ENCODE peak calls at places on chromosome 19, in six cellular contexts. Z is activated CD4-positive, alpha-beta T cell treated with anti-CD3 and anti-CD28 coated beads, Interleukin-2, amount 10 ng/mL, durations not matched to agents 7 days and 5 days; A is T-helper 2 cell; T is NCI-H460; N is cardiac fibroblast; U is NCI-H1105 treated with DMSO at 0.1 percent for 48 hours. C is an unnamed sample.

GRCh38 chr19:19384486-19384885 is 21.0 kb upstream of the GATAD2A start:
- DNase-seq in U (no peak), T (no peak), N (no peak), Z (no peak), A (no peak), C (no peak)

GRCh38 chr19:1259206-1259872 is 9.8 kb upstream of the CIRBP start:
- DNase-seq in Z (peak), A (no peak), T (peak), N (peak), U (no peak), C (no peak)

GRCh38 chr19:3507371-3508120 is 1.4 kb downstream of the FZR1 start:
- DNase-seq in T (no peak), U (no peak), A (peak), Z (peak), N (no peak), C (no peak)

GRCh38 chr19:44747739-44748425 is 626 bp upstream of the BCL3 start:
- DNase-seq in N (peak), Z (no peak), U (no peak), T (no peak), A (peak), C (no peak)

GRCh38 chr19:49441210-49441959 is at the start of gene SLC17A7:
- DNase-seq in T (no peak), U (peak), N (no peak), Z (peak), A (peak), C (no peak)

GRCh38 chr19:48568345-48568886 is 16.4 kb downstream of the SULT2B1 start:
- DNase-seq in U (peak), Z (no peak), T (peak), N (peak), A (no peak), C (peak)

GRCh38 chr19:51593969-51594773 is 23.1 kb downstream of the ZNF175 start:
- DNase-seq in Z (peak), A (peak), N (peak), U (peak), T (peak), C (peak)

GRCh38 chr19:48630289-48631036 is 6.7 kb downstream of the DBP start:
- DNase-seq in T (no peak), Z (no peak), U (peak), N (peak), A (no peak), C (peak)

GRCh38 chr19:8304841-8305621 is 3.1 kb downstream of the CD320 start:
- DNase-seq in Z (peak), N (no peak), A (no peak), U (no peak), T (no peak), C (no peak)

GRCh38 chr19:4061178-4061682 is 5.5 kb downstream of the ZBTB7A start:
- DNase-seq in U (no peak), A (no peak), T (no peak), N (peak), Z (no peak), C (no peak)

GRCh38 chr19:43408043-43408442 is 6.6 kb upstream of the TEX101 start:
- DNase-seq in T (no peak), U (no peak), Z (no peak), A (no peak), N (no peak), C (no peak)

GRCh38 chr19:6090634-6091033 is 19.7 kb downstream of the RFX2 start:
- DNase-seq in N (no peak), U (no peak), Z (no peak), T (no peak), A (no peak), C (no peak)

GRCh38 chr19:14368011-14368513 is 13.2 kb upstream of the ADGRE5 start:
- DNase-seq in Z (peak), N (no peak), U (no peak), T (no peak), A (no peak), C (no peak)

GRCh38 chr19:6215701-6216235 is 64.0 kb downstream of the MLLT1 start:
- DNase-seq in Z (no peak), N (no peak), A (no peak), T (no peak), U (no peak), C (no peak)

GRCh38 chr19:19602136-19602712 is 16.3 kb downstream of the PBX4 start:
- DNase-seq in N (no peak), U (no peak), T (no peak), A (no peak), Z (peak), C (no peak)

GRCh38 chr19:37505958-37506386 is 767 bp upstream of the ZNF793 start:
- DNase-seq in A (no peak), N (no peak), T (no peak), U (no peak), Z (peak), C (no peak)

GRCh38 chr19:4051175-4052101 is 15.3 kb downstream of the ZBTB7A start:
- DNase-seq in Z (no peak), U (no peak), A (no peak), T (no peak), N (no peak), C (no peak)

GRCh38 chr19:1400281-1401137 is 833 bp downstream of the GAMT start:
- DNase-seq in Z (no peak), N (peak), A (no peak), U (peak), T (no peak), C (no peak)

GRCh38 chr19:56253737-56254136 is 18.8 kb upstream of the EDDM13 start:
- DNase-seq in T (peak), A (no peak), U (peak), N (peak), Z (peak), C (no peak)

GRCh38 chr19:38321646-38322323 is 2.1 kb downstream of the KCNK6 start:
- DNase-seq in T (no peak), N (peak), A (no peak), U (no peak), Z (no peak), C (no peak)

GRCh38 chr19:58474997-58475713 is 997 bp upstream of the ZNF446 start:
- DNase-seq in N (no peak), A (no peak), Z (no peak), T (no peak), U (no peak), C (no peak)

GRCh38 chr19:1082165-1082927 is 12.8 kb downstream of the POLR2E start:
- DNase-seq in N (peak), U (peak), A (peak), Z (peak), T (peak), C (no peak)

GRCh38 chr19:11111771-11112144 is 22.5 kb downstream of the LDLR start:
- DNase-seq in Z (no peak), N (no peak), T (no peak), A (no peak), U (peak), C (no peak)

GRCh38 chr19:16889883-16890460 is 1.2 kb downstream of the F2RL3 start:
- DNase-seq in Z (no peak), U (no peak), A (no peak), T (no peak), N (no peak), C (no peak)

GRCh38 chr19:1862424-1863307 is 713 bp downstream of the KLF16 start:
- DNase-seq in U (peak), N (peak), Z (peak), T (no peak), A (peak), C (no peak)

GRCh38 chr19:3653865-3654513 is 27.4 kb upstream of the CACTIN start:
- DNase-seq in A (no peak), T (no peak), N (no peak), U (no peak), Z (no peak), C (no peak)

GRCh38 chr19:55259540-55260210 is 858 bp upstream of the PPP6R1 start:
- DNase-seq in U (no peak), A (no peak), N (no peak), Z (no peak), T (no peak), C (no peak)

GRCh38 chr19:4034048-4035017 is 26.8 kb downstream of the PIAS4 start:
- DNase-seq in U (no peak), A (no peak), N (no peak), T (no peak), Z (no peak), C (peak)

GRCh38 chr19:38715540-38715939 is 28.7 kb downstream of the CAPN12 start:
- DNase-seq in Z (no peak), N (peak), A (no peak), U (no peak), T (no peak), C (no peak)

GRCh38 chr19:43638214-43638990 is 1.2 kb downstream of the CADM4 start:
- DNase-seq in T (no peak), U (no peak), A (no peak), Z (no peak), N (no peak), C (no peak)

GRCh38 chr19:1658446-1659433 is 6.3 kb upstream of the TCF3 start:
- DNase-seq in Z (no peak), N (no peak), U (no peak), T (no peak), A (no peak), C (no peak)

GRCh38 chr19:52217576-52217975 is 27.7 kb downstream of the PPP2R1A start:
- DNase-seq in N (no peak), A (no peak), Z (no peak), U (no peak), T (no peak), C (no peak)

GRCh38 chr19:21482863-21483276 is 22.5 kb upstream of the ZNF429 start:
- DNase-seq in Z (peak), U (peak), N (peak), T (no peak), A (peak), C (peak)

GRCh38 chr19:55309437-55309836 is 15.7 kb downstream of the TMEM150B start:
- DNase-seq in T (no peak), Z (no peak), N (no peak), A (no peak), U (no peak), C (no peak)

GRCh38 chr19:14571695-14572490 is at the start of gene NDUFB7:
- DNase-seq in A (peak), U (peak), Z (peak), N (peak), T (peak), C (peak)

GRCh38 chr19:30670011-30670329 is 297.8 kb downstream of the ZNF536 start:
- DNase-seq in U (no peak), T (no peak), Z (no peak), N (no peak), A (no peak), C (no peak)

GRCh38 chr19:58569191-58569942 is 3.8 kb downstream of the MZF1 start:
- DNase-seq in U (no peak), A (no peak), T (no peak), N (no peak), Z (no peak), C (no peak)

GRCh38 chr19:31946491-31946890 is 398.9 kb upstream of the ZNF507 start:
- DNase-seq in U (no peak), N (no peak), A (no peak), T (no peak), Z (no peak), C (no peak)

GRCh38 chr19:33250500-33250899 is 24.9 kb upstream of the SLC7A10 start:
- DNase-seq in A (no peak), Z (no peak), N (no peak), U (no peak), T (no peak), C (no peak)

C was measured in amygdala.